ENCODE peak calls at places on chromosomes 1 and 21, in six cellular contexts. S, E, U, P, K and R are unnamed samples.

GRCh38 chr1:14648931-14649860 is 50.7 kb downstream of the KAZN start:
- DNase-seq in S (no peak), K (no peak), U (no peak), E (no peak), P (no peak), R (no peak)

GRCh38 chr1:245448858-245449534 is 294.2 kb downstream of the KIF26B start:
- DNase-seq in E (peak; percentile 62), S (no peak), K (no peak), U (no peak), P (no peak), R (peak; percentile 27)

GRCh38 chr1:109149874-109150601 is 36.1 kb downstream of the ELAPOR1 start:
- DNase-seq in P (no peak), E (no peak), K (no peak), S (no peak), U (peak; percentile 10), R (no peak)

GRCh38 chr21:36646645-36647044 is 52.3 kb upstream of the SIM2 start:
- DNase-seq in U (no peak), S (no peak), E (no peak), K (no peak), P (no peak), R (no peak)

GRCh38 chr21:31363720-31364119 is 19.7 kb upstream of the TIAM1 start:
- DNase-seq in S (no peak), U (no peak), P (no peak), E (peak; percentile 42), K (no peak), R (no peak)

GRCh38 chr21:39022901-39023693 is 160.2 kb downstream of the PSMG1 start:
- DNase-seq in U (no peak), S (peak; percentile 81), K (no peak), E (peak; percentile 78), P (peak; percentile 73), R (no peak)

GRCh38 chr21:40070871-40071270 is 203.6 kb downstream of the PCP4 start:
- DNase-seq in S (no peak), U (no peak), E (no peak), P (no peak), K (no peak), R (no peak)

GRCh38 chr1:17113973-17114372 is 5.3 kb downstream of the PADI2 start:
- DNase-seq in E (no peak), K (no peak), P (no peak), S (no peak), U (no peak), R (no peak)

GRCh38 chr1:51912881-51913280 is 34.4 kb upstream of the NRDC start:
- DNase-seq in E (no peak), U (no peak), K (no peak), S (no peak), P (no peak), R (no peak)

GRCh38 chr1:77514871-77515776 is 167.3 kb downstream of the ZZZ3 start:
- DNase-seq in E (peak; percentile 71), U (no peak), K (no peak), S (peak; percentile 41), P (no peak), R (no peak)

GRCh38 chr1:156970017-156970416 is 49.6 kb downstream of the LRRC71 start:
- DNase-seq in U (no peak), E (no peak), P (no peak), S (no peak), K (no peak), R (no peak)

GRCh38 chr1:25727819-25728286 is 72.1 kb upstream of the SELENON start:
- DNase-seq in E (peak; percentile 23), S (peak; percentile 78), P (peak; percentile 78), K (peak; percentile 21), U (no peak), R (no peak)

GRCh38 chr1:85911742-85912141 is 203.5 kb upstream of the ZNHIT6 start:
- DNase-seq in P (no peak), K (no peak), S (no peak), U (no peak), E (no peak), R (no peak)

GRCh38 chr1:160097911-160098851 is at the start of gene IGSF8:
- DNase-seq in U (peak; percentile 50), P (peak; percentile 97), K (peak; percentile 90), S (peak; percentile 93), E (peak; percentile 73), R (peak; percentile 33)

GRCh38 chr1:91732991-91733390 is 153.0 kb downstream of the TGFBR3 start:
- DNase-seq in U (no peak), S (no peak), E (no peak), K (no peak), P (no peak), R (no peak)

GRCh38 chr1:28185071-28185470 is 8.6 kb upstream of the PTAFR start:
- DNase-seq in P (no peak), K (no peak), E (no peak), S (no peak), U (no peak), R (no peak)

GRCh38 chr1:207798847-207799246 is 47.0 kb downstream of the CD46 start:
- DNase-seq in P (no peak), U (no peak), S (no peak), K (no peak), E (peak; percentile 45), R (no peak)

GRCh38 chr1:52238887-52239707 is 97.2 kb downstream of the ZFYVE9 start:
- DNase-seq in E (peak; percentile 16), U (no peak), S (no peak), K (no peak), P (no peak), R (no peak)

DNA sequence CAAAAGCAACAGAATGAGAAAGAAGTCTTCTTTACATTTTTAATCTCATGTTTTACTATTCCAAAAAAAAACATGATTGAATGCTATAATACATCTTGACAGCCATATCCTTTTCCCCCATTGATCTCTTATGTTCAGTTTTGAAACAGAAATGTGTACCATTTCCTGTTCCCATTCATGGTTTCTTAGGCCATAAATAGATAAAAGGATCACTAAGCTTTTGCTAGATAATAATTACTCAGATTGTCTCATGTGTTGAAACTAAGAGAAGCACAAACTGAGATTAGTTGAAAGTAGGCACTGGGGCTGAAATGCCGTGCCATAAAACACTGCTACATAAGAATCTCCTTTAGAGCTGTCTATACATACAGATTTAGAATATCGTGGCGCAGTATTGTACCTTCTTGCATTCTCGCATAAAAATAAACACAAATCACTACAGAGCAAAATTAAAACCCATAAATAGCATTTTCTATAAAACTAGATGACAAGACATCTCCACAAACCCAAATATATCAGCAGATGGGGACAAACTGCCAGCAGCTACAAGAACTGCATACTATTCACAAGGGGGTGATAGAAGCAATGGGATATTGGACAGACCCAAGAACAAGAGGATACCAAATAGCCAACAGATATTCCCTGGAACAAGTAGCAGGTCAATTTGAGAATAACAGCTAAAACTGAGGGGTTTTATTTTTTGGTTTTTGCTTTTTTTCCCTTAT is 405.3 kb upstream of the PRMT6 start:
- DNase-seq in P (no peak), K (no peak), E (no peak), S (no peak), U (no peak), R (no peak)
- H3K9me3 ChIP-seq in P (no peaks in the 10 kb centered on the region), K (no peaks in the 10 kb centered on the region), E (no peaks in the 10 kb centered on the region), S (no peaks in the 10 kb centered on the region), U (no peaks in the 10 kb centered on the region), R (no peaks in the 10 kb centered on the region)

GRCh38 chr1:171643156-171643555 is 9.3 kb downstream of the MYOC start:
- DNase-seq in P (no peak), K (no peak), E (no peak), U (no peak), S (no peak), R (no peak)
- TF ChIP-seq CTCF in P (no peak), K (no peak), E (no peak), U (no peak), S (no peak), R (no peak)

DNA sequence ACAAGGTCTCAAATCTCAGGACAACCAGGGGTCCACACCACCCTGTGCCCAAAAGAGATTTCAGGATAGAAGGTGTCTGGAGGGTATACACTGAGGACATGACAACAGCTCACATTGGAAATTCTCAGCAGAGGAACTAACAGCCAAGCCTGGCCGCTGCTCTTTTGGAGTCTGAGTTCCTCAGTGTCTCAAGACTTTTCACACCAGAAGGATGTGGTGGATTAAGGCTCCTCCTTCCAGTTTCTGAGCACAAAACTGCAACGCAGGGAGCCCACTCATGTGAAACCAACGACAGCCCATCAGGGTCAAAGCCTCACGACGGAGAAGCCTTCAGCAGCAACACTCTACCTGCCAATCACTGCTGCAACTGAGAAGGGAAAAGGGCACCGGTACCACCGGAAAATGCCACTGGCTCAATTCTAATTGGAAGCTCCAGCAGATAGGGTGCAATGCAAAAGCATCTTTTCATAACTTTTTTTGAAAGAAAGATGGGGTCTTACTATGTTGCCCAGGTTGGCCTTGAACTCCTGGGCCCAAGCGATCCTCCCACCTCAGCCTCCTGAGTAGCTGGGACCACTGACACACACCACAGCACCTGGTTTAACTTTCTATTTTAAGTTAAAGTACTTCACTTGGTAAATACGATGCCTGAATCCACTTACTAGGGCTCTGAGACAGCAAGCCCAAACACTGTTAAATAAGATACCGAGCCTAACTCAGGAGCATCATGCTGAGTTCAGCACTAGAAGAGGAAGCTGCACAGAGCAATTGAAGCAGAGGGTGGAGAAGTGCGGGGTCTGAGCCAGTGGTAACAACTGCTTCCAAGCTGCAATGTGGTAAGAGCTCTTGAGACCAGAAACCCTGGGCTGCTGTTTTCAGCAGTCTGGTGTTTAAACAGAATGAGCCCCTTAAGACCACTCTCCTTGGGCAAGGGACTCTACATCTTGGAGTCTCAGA is 7.8 kb downstream of the CAPZB start:
- DNase-seq in U (no peak), S (no peak), P (no peak), K (peak; percentile 76), E (no peak), R (no peak)
- H3K27ac ChIP-seq in U (no peak overlapping the region), S (peak overlapping the region; percentile 39), P (peak overlapping the region; percentile 57), K (peak overlapping the region; percentile 78), E (peak overlapping the region; percentile 39), R (no peak overlapping the region)

GRCh38 chr1:239436286-239436685 is 49.9 kb downstream of the CHRM3 start:
- DNase-seq in E (no peak), P (no peak), U (no peak), K (no peak), S (no peak), R (no peak)
- H3K9me3 ChIP-seq in E (no peaks in the 10 kb centered on the region), P (no peaks in the 10 kb centered on the region), U (no peaks in the 10 kb centered on the region), K (no peaks in the 10 kb centered on the region), S (no peaks in the 10 kb centered on the region), R (peaks cover 3% of the 10 kb centered on the region)

DNA sequence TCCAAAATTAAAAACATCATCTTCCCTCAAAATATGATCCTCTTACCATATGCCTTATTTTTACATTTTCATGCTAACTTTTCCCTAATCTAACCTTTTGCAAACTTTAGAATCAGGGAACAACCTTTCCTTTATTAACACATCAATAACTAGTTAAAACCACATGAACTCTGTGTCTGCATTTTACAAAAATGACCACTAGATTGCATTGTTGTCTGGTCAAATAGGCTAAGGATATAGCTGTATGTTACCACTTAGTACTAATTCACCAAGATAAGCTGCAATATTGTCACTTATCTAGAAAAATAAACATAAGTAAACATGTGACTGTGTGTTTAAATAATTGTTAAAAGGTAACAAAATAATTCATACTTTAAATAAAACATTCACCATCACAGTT is 82.3 kb downstream of the DENND1B start:
- DNase-seq in K (no peak), E (peak; percentile 11), S (no peak), U (no peak), P (no peak), R (no peak)
- TF ChIP-seq CTCF in K (no peak), E (peak; percentile 30), S (no peak), U (no peak), P (no peak), R (peak; percentile 34)

GRCh38 chr21:19290328-19290727 is 886.7 kb upstream of the TMPRSS15 start:
- DNase-seq in U (no peak), K (no peak), E (no peak), S (no peak), P (no peak), R (no peak)
- H3K27ac ChIP-seq in U (no peak overlapping the region), K (no peak overlapping the region), E (no peak overlapping the region), S (no peak overlapping the region), P (no peak overlapping the region), R (no peak overlapping the region)